ENCODE peak calls at places on chromosomes 16 and 17, in seven cellular contexts. M is HCT116; C is suprapubic skin; F is effector memory CD4-positive, alpha-beta T cell; X is tibial nerve; J is naive thymus-derived CD4-positive, alpha-beta T cell; T is mammary epithelial cell. O is an unnamed sample. For H3K36me3, the result is how much of the 10 kb centered on the place peaks cover.

GRCh38 chr16:8863594-8864424 is 5.0 kb downstream of the CARHSP1 start:
- DNase-seq in F (no peak), J (no peak), X (peak), C (no peak), T (no peak), M (no peak), O (no peak)

GRCh38 chr17:9173386-9173983 is 152.2 kb downstream of the NTN1 start:
- DNase-seq in X (no peak), C (no peak), M (no peak), T (no peak), J (no peak), F (no peak), O (no peak)

GRCh38 chr16:87895641-87896141 is 26.4 kb upstream of the SLC7A5 start:
- DNase-seq in F (peak), J (no peak), M (no peak), C (no peak), X (no peak), T (peak), O (no peak)

GRCh38 chr17:18980682-18981384 is 23.7 kb downstream of the FAM83G start:
- DNase-seq in J (no peak), X (no peak), F (no peak), T (no peak), C (no peak), M (no peak), O (no peak)

GRCh38 chr16:67537270-67537635 is 8.6 kb downstream of the RIPOR1 start:
- DNase-seq in X (no peak), T (no peak), M (no peak), J (no peak), C (no peak), F (peak), O (peak)

GRCh38 chr17:79979201-79979840 is 56.4 kb downstream of the TBC1D16 start:
- DNase-seq in X (no peak), M (no peak), F (no peak), T (no peak), C (peak), J (no peak), O (peak)

GRCh38 chr16:8588703-8589292 is 1.5 kb downstream of the TMEM114 start:
- DNase-seq in T (no peak), M (no peak), J (no peak), C (no peak), F (no peak), X (no peak), O (no peak)

GRCh38 chr17:49012893-49013255 is 15.7 kb downstream of the IGF2BP1 start:
- DNase-seq in M (no peak), J (no peak), C (no peak), F (no peak), X (no peak), T (no peak), O (no peak)

GRCh38 chr16:67555795-67556212 is 6.5 kb upstream of the CTCF start:
- DNase-seq in M (peak), T (peak), J (peak), F (no peak), X (no peak), C (no peak), O (no peak)

GRCh38 chr16:87543436-87544191 is 50.8 kb upstream of the ZCCHC14 start:
- DNase-seq in C (no peak), X (no peak), J (no peak), F (no peak), M (no peak), T (no peak), O (no peak)

GRCh38 chr17:37598145-37598544 is 11.1 kb downstream of the SYNRG start:
- DNase-seq in M (no peak), T (no peak), F (no peak), X (no peak), J (no peak), C (no peak), O (no peak)
- H3K36me3 ChIP-seq in M (under half), T (under half), F (half or more), X (under half), J (half or more), C (half or more), O (half or more)

DNA sequence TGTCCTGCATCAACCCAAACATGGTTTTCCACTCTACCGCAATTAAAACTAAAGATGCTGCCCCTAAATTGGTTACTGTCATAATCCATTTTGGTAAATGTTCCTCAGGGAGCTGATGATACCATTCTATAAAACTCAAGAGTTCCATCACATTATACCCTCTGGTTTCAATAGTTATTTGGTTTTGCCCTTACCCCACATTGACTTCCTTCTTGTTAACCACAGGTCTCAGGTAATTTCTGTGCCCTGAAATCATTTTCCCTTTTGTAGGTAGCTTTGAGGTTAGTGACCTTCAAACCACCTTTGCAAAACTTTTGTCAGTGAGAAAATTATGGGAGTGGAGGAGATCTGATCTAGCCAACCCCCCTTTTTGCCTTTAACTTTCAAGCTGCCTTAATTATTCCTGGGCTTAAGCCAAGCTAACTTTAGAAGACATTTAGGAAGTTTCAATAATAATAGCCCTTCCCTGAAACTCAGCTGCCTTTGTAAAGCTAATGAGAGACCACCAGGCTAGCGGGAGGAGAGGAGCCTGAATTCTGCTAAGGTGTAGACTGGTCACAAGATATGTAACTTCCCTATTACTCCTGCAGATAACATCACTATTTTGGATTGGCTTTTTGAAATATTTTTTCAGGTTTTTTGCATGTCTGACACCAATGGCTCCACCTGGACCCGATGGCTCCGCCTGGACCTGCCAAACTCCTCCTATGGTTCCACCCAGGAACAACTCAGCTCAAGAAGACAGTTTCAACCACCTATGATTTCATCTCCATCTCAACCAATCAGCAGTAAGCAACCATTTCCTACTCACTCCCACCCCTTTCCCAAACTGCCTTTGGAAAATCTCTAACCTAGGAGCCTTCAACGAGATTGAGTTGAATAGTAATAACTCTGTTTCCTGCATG is 224.9 kb downstream of the HS3ST3B1 start:
- DNase-seq in M (no peak), T (no peak), J (no peak), C (no peak), F (no peak), X (no peak), O (no peak)
- H3K4me3 ChIP-seq in M (no peak), T (no peak), J (no peak), C (no peak), F (no peak), X (no peak), O (no peak)

GRCh38 chr17:63631062-63631461 is 8.8 kb downstream of the MAP3K3 start:
- DNase-seq in M (no peak), J (no peak), F (no peak), X (no peak), C (no peak), T (no peak), O (no peak)
- H3K27ac ChIP-seq in M (no peak), J (no peak), F (no peak), X (no peak), C (no peak), T (no peak), O (no peak)

GRCh38 chr17:36864230-36864629 is 73.0 kb upstream of the LHX1 start:
- DNase-seq in T (no peak), M (no peak), X (no peak), C (no peak), J (no peak), F (no peak), O (no peak)
- H3K36me3 ChIP-seq in T (under half), M (under half), X (under half), C (under half), J (under half), F (under half), O (under half)

GRCh38 chr17:75752405-75753192 is 12.4 kb downstream of the GALK1 start:
- DNase-seq in T (no peak), X (no peak), J (no peak), M (no peak), F (no peak), C (no peak), O (no peak)

GRCh38 chr17:75748706-75749105 is 16.3 kb downstream of the GALK1 start:
- DNase-seq in T (no peak), X (no peak), M (no peak), F (no peak), C (no peak), J (no peak), O (no peak)

GRCh38 chr17:75751676-75752404 is 13.2 kb downstream of the GALK1 start:
- DNase-seq in C (no peak), J (no peak), F (no peak), X (no peak), T (no peak), M (no peak), O (no peak)

GRCh38 chr17:75749545-75750389 is 15.2 kb downstream of the GALK1 start:
- DNase-seq in J (peak), C (peak), M (no peak), F (peak), T (no peak), X (peak), O (peak)

DNA sequence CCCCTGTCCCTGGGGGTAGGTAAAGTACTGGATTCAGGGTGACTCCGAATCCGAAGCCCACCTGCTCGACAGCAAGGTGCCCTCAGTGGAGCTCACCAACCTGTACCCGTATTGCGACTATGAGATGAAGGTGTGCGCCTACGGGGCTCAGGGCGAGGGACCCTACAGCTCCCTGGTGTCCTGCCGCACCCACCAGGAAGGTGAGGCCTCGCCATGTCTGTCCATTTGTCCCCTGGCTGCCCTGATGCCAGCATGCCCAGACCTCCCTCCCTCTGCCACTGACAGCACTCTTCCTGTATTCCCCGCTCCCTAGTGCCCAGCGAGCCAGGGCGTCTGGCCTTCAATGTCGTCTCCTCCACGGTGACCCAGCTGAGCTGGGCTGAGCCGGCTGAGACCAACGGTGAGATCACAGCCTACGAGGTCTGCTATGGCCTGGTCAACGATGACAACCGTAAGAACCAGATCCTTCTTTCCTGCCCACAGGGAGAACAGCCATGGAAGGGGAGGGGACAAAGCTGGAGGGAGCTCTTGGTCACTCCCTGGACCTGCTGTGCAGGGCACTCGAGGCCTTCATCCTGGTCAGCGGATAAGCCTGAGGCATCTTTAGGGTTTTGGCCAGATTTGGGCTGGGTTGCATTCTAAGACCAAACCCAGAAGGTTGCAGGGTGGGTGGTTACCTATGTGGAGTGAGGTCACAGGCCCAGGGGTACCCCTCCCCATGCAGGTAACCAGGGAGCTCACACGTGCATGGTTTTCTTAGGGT is 14.2 kb downstream of the GALK1 start:
- DNase-seq in C (no peak), T (no peak), M (no peak), F (no peak), X (no peak), J (no peak), O (no peak)
- H3K4me3 ChIP-seq in C (no peak), T (no peak), M (no peak), F (no peak), X (no peak), J (no peak), O (no peak)

GRCh38 chr16:966505-966904 is 4.3 kb downstream of the LMF1 start:
- DNase-seq in M (no peak), X (no peak), T (no peak), J (no peak), C (peak), F (no peak), O (no peak)

GRCh38 chr16:963913-964695 is 6.7 kb downstream of the LMF1 start:
- DNase-seq in C (peak), X (no peak), T (no peak), J (no peak), F (no peak), M (no peak), O (no peak)

GRCh38 chr16:966035-966434 is 4.7 kb downstream of the LMF1 start:
- DNase-seq in M (no peak), X (no peak), T (no peak), F (no peak), C (peak), J (no peak), O (peak)

GRCh38 chr16:965487-965886 is 5.3 kb downstream of the LMF1 start:
- DNase-seq in F (no peak), X (no peak), T (no peak), C (no peak), J (no peak), M (no peak), O (no peak)

GRCh38 chr16:964696-965395 is 5.9 kb downstream of the LMF1 start:
- DNase-seq in F (peak), T (no peak), J (peak), M (no peak), C (peak), X (no peak), O (peak)
- H3K27ac ChIP-seq in F (peak), T (no peak), J (peak), M (no peak), C (no peak), X (no peak), O (peak)

GRCh38 chr16:85674418-85674755 is 14.4 kb downstream of the GINS2 start:
- DNase-seq in C (no peak), F (no peak), M (no peak), T (no peak), X (no peak), J (no peak), O (no peak)

GRCh38 chr16:85675528-85675927 is 13.2 kb downstream of the GINS2 start:
- DNase-seq in C (no peak), F (no peak), X (no peak), J (no peak), T (no peak), M (no peak), O (no peak)

GRCh38 chr16:85676466-85676865 is 12.3 kb downstream of the GINS2 start:
- DNase-seq in M (no peak), T (no peak), C (no peak), J (no peak), X (no peak), F (no peak), O (no peak)

GRCh38 chr16:85673529-85674417 is 15.0 kb downstream of the GINS2 start:
- DNase-seq in C (no peak), F (no peak), J (no peak), T (no peak), M (no peak), X (no peak), O (peak)

DNA sequence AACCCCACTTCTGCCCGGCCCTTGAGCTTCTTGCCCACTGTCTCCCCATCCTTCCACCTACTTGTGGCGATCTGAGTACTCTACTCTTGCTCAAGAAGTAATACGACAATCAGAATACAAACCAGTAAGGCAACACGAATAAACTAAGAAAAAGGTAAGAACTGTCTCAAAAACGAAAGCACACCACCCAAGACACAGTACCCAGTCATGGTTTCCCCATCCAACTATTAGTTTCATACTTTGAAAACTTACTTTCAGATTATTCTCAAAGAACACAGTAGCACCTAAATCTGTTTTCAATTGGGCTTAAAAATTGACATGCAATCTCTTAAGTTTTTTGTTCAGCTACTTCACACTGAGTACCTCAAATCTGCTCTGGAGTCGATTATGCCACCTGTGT is 13.9 kb downstream of the GINS2 start:
- DNase-seq in X (no peak), M (no peak), T (no peak), J (no peak), C (no peak), F (no peak), O (no peak)
- H3K36me3 ChIP-seq in X (under half), M (half or more), T (under half), J (under half), C (half or more), F (under half), O (half or more)

GRCh38 chr17:58327363-58328194 is 1.0 kb downstream of the TSPOAP1 start:
- DNase-seq in M (no peak), X (no peak), T (no peak), F (no peak), C (no peak), J (no peak), O (peak)

GRCh38 chr17:58328195-58329034 is at the start of gene TSPOAP1:
- DNase-seq in C (no peak), X (no peak), T (no peak), F (peak), M (no peak), J (peak), O (peak)

GRCh38 chr17:58325976-58326468 is 2.6 kb downstream of the TSPOAP1 start:
- DNase-seq in X (no peak), C (no peak), M (no peak), F (no peak), J (no peak), T (no peak), O (peak)

GRCh38 chr17:58325289-58325726 is 3.3 kb downstream of the TSPOAP1 start:
- DNase-seq in T (no peak), J (no peak), X (no peak), M (no peak), F (no peak), C (no peak), O (no peak)

GRCh38 chr17:58326609-58327341 is 1.8 kb downstream of the TSPOAP1 start:
- DNase-seq in M (no peak), J (no peak), T (no peak), X (no peak), C (no peak), F (no peak), O (peak)
- H3K4me3 ChIP-seq in M (no peak), J (no peak), T (no peak), X (no peak), C (no peak), F (no peak), O (no peak)

DNA sequence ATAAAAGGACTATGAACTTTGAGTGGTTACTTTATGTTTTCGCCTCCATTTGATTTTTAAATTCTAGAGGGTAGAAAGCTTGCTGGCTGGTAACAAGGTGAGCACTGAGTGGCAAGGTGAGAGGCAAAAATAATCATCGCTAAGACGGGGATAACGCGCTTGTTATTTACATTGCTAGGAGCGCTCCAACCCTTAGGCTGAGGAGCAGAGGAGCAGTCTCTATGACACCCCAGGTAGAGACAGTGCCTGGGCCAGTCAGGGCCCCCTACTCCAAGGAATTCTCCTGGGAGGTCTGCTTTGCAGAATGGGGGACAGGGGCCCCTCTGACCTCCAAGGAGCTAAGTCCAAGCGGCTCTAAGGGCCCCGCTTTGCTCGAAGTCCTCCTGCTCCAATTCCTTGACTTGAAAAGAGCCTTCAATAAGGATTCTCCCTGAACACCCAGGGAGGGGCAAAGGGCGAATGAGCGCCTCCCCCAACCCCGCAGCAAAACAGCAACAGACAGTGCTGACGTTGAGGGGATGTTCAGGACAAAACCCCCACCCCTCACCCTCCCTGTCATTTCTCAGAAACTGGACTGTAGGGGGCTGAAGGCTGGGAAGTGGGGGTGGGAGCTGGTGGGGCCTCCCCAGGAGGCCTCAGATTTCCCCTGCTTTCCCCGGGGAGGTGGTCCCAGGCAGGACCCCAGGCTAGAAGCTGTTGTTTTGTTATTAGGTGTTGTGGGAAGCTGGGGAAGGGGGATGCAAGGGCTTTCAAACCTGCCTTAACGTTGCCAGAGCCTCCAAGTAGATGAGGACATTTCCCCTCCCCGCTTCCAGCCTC is 10.2 kb upstream of the FOXF1 start:
- DNase-seq in T (no peak), X (no peak), J (no peak), F (no peak), C (no peak), M (no peak), O (no peak)
- H3K27ac ChIP-seq in T (no peak), X (no peak), J (no peak), F (no peak), C (no peak), M (no peak), O (peak)